ENCODE peak calls at places on chromosomes 7 and 10, in eight cellular contexts. One of them, this sample, is unnamed. For H3K36me3 and H3K4me1, the result is how much of the 10 kb centered on the place peaks cover.

GRCh38 chr7:34675749-34676374 is 17.8 kb downstream of the NPSR1 start:
- DNase-seq in breast epithelium: no peak
- DNase-seq in osteoblast: no peak
- DNase-seq in IMR-90: no peak
- DNase-seq in neuronal stem cell: peak
- DNase-seq in SJSA1: peak
- DNase-seq in endothelial cell of umbilical vein: peak
- DNase-seq in Peyer's patch: no peak
- DNase-seq in this sample: no peak

GRCh38 chr10:30058570-30059132 is 735 bp downstream of the JCAD start:
- DNase-seq in osteoblast: peak
- DNase-seq in Peyer's patch: no peak
- DNase-seq in IMR-90: no peak
- DNase-seq in breast epithelium: no peak
- DNase-seq in endothelial cell of umbilical vein: peak
- DNase-seq in SJSA1: peak
- DNase-seq in neuronal stem cell: no peak
- DNase-seq in this sample: no peak

GRCh38 chr10:13327516-13327915 is 20.6 kb downstream of the SEPHS1 start:
- DNase-seq in breast epithelium: no peak
- DNase-seq in IMR-90: no peak
- DNase-seq in osteoblast: no peak
- DNase-seq in endothelial cell of umbilical vein: peak
- DNase-seq in SJSA1: no peak
- DNase-seq in Peyer's patch: no peak
- DNase-seq in neuronal stem cell: no peak
- DNase-seq in this sample: no peak

GRCh38 chr7:5237286-5237685 is 45.5 kb upstream of the SLC29A4 start:
- DNase-seq in endothelial cell of umbilical vein: no peak
- DNase-seq in Peyer's patch: no peak
- DNase-seq in neuronal stem cell: no peak
- DNase-seq in IMR-90: peak
- DNase-seq in breast epithelium: no peak
- DNase-seq in osteoblast: peak
- DNase-seq in SJSA1: no peak
- DNase-seq in this sample: peak

GRCh38 chr10:24519950-24520349 is 203.7 kb downstream of the ARHGAP21 start:
- DNase-seq in neuronal stem cell: no peak
- DNase-seq in IMR-90: peak
- DNase-seq in osteoblast: no peak
- DNase-seq in endothelial cell of umbilical vein: no peak
- DNase-seq in breast epithelium: no peak
- DNase-seq in SJSA1: no peak
- DNase-seq in Peyer's patch: no peak
- DNase-seq in this sample: no peak

GRCh38 chr10:230758-231157 is 95.5 kb downstream of the ZMYND11 start:
- DNase-seq in breast epithelium: no peak
- DNase-seq in neuronal stem cell: no peak
- DNase-seq in Peyer's patch: no peak
- DNase-seq in endothelial cell of umbilical vein: peak
- DNase-seq in SJSA1: peak
- DNase-seq in IMR-90: no peak
- DNase-seq in osteoblast: no peak
- DNase-seq in this sample: no peak

GRCh38 chr10:83764681-83765080 is 374.6 kb upstream of the GHITM start:
- DNase-seq in osteoblast: no peak
- DNase-seq in neuronal stem cell: no peak
- DNase-seq in Peyer's patch: no peak
- DNase-seq in IMR-90: no peak
- DNase-seq in SJSA1: peak
- DNase-seq in endothelial cell of umbilical vein: no peak
- DNase-seq in breast epithelium: no peak
- DNase-seq in this sample: no peak

GRCh38 chr7:16114633-16115032 is 306.7 kb downstream of the CRPPA start:
- DNase-seq in breast epithelium: no peak
- DNase-seq in IMR-90: peak
- DNase-seq in Peyer's patch: no peak
- DNase-seq in neuronal stem cell: no peak
- DNase-seq in SJSA1: peak
- DNase-seq in endothelial cell of umbilical vein: peak
- DNase-seq in osteoblast: peak
- DNase-seq in this sample: no peak

GRCh38 chr7:19674266-19674960 is 34.4 kb downstream of the POLR1F start:
- DNase-seq in neuronal stem cell: no peak
- DNase-seq in osteoblast: no peak
- DNase-seq in breast epithelium: no peak
- DNase-seq in Peyer's patch: no peak
- DNase-seq in endothelial cell of umbilical vein: no peak
- DNase-seq in SJSA1: no peak
- DNase-seq in IMR-90: no peak
- DNase-seq in this sample: no peak

GRCh38 chr10:48599830-48600134 is 5.1 kb downstream of the ARHGAP22 start:
- DNase-seq in SJSA1: no peak
- DNase-seq in osteoblast: no peak
- DNase-seq in breast epithelium: no peak
- DNase-seq in IMR-90: no peak
- DNase-seq in Peyer's patch: no peak
- DNase-seq in endothelial cell of umbilical vein: no peak
- DNase-seq in neuronal stem cell: no peak
- DNase-seq in this sample: no peak

GRCh38 chr7:1235501-1236131 is 2.9 kb downstream of the UNCX start:
- DNase-seq in endothelial cell of umbilical vein: no peak
- DNase-seq in IMR-90: no peak
- DNase-seq in osteoblast: no peak
- DNase-seq in breast epithelium: no peak
- DNase-seq in neuronal stem cell: no peak
- DNase-seq in SJSA1: no peak
- DNase-seq in Peyer's patch: no peak
- DNase-seq in this sample: no peak

GRCh38 chr10:88915781-88916180 is 35.7 kb downstream of the STAMBPL1 start:
- DNase-seq in neuronal stem cell: no peak
- DNase-seq in osteoblast: no peak
- DNase-seq in SJSA1: no peak
- DNase-seq in Peyer's patch: no peak
- DNase-seq in endothelial cell of umbilical vein: no peak
- DNase-seq in breast epithelium: no peak
- DNase-seq in IMR-90: no peak
- DNase-seq in this sample: no peak

GRCh38 chr10:23892296-23892695 is 316.6 kb upstream of the KIAA1217 start:
- DNase-seq in Peyer's patch: no peak
- DNase-seq in osteoblast: no peak
- DNase-seq in IMR-90: no peak
- DNase-seq in neuronal stem cell: no peak
- DNase-seq in SJSA1: no peak
- DNase-seq in breast epithelium: no peak
- DNase-seq in endothelial cell of umbilical vein: no peak
- DNase-seq in this sample: no peak

GRCh38 chr7:158633055-158633956 is 45.7 kb upstream of the PTPRN2 start:
- DNase-seq in Peyer's patch: no peak
- DNase-seq in neuronal stem cell: no peak
- DNase-seq in breast epithelium: no peak
- DNase-seq in endothelial cell of umbilical vein: no peak
- DNase-seq in osteoblast: no peak
- DNase-seq in IMR-90: no peak
- DNase-seq in SJSA1: no peak
- DNase-seq in this sample: no peak

DNA sequence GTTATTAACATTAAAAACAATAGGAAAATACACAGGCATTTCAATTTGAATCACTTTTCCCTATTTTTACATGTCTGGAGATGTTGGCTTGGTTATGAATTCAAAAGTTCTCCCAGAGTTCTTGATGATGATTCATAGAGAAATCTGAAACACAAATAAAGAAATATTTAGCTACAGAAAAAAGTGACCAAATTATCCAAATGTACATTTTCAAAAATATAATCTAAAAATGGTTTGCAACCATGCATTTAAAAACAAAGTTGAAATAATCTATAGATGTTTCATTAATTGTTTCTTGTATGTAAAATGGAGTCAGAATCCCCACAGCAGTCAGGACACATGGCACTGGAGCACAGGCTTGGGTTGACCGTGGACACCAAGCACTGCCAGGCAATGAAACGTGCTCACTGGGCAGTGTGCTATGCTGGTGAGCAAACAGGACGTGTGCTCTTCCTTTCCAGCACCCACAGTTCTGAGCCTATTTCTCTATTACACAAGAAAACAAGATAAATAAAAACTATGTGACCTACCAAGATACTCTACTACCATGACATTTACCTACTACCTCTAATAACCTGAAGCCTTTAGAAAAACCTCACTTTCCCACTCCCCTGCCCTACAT is 44.1 kb upstream of the PTPRN2 start:
- DNase-seq in endothelial cell of umbilical vein: no peak
- DNase-seq in SJSA1: no peak
- DNase-seq in breast epithelium: no peak
- DNase-seq in Peyer's patch: no peak
- DNase-seq in IMR-90: no peak
- DNase-seq in osteoblast: no peak
- DNase-seq in neuronal stem cell: no peak
- DNase-seq in this sample: no peak
- H3K36me3 ChIP-seq in endothelial cell of umbilical vein: under half
- H3K36me3 ChIP-seq in SJSA1: half or more
- H3K36me3 ChIP-seq in breast epithelium: under half
- H3K36me3 ChIP-seq in Peyer's patch: under half
- H3K36me3 ChIP-seq in IMR-90: under half
- H3K36me3 ChIP-seq in osteoblast: under half
- H3K36me3 ChIP-seq in neuronal stem cell: under half
- H3K36me3 ChIP-seq in this sample: under half

GRCh38 chr10:86614853-86615252 is 39.5 kb upstream of the OPN4 start:
- DNase-seq in neuronal stem cell: no peak
- DNase-seq in breast epithelium: no peak
- DNase-seq in osteoblast: no peak
- DNase-seq in Peyer's patch: no peak
- DNase-seq in SJSA1: no peak
- DNase-seq in IMR-90: no peak
- DNase-seq in endothelial cell of umbilical vein: no peak
- DNase-seq in this sample: no peak

GRCh38 chr10:86609920-86610319 is 44.4 kb upstream of the OPN4 start:
- DNase-seq in breast epithelium: no peak
- DNase-seq in osteoblast: no peak
- DNase-seq in neuronal stem cell: no peak
- DNase-seq in endothelial cell of umbilical vein: no peak
- DNase-seq in Peyer's patch: no peak
- DNase-seq in SJSA1: no peak
- DNase-seq in IMR-90: no peak
- DNase-seq in this sample: no peak

GRCh38 chr10:86611386-86611785 is 43.0 kb upstream of the OPN4 start:
- DNase-seq in SJSA1: no peak
- DNase-seq in IMR-90: no peak
- DNase-seq in endothelial cell of umbilical vein: no peak
- DNase-seq in osteoblast: no peak
- DNase-seq in neuronal stem cell: no peak
- DNase-seq in Peyer's patch: no peak
- DNase-seq in breast epithelium: no peak
- DNase-seq in this sample: no peak

GRCh38 chr10:86613096-86613495 is 41.3 kb upstream of the OPN4 start:
- DNase-seq in IMR-90: no peak
- DNase-seq in osteoblast: no peak
- DNase-seq in endothelial cell of umbilical vein: no peak
- DNase-seq in neuronal stem cell: no peak
- DNase-seq in breast epithelium: no peak
- DNase-seq in SJSA1: no peak
- DNase-seq in Peyer's patch: no peak
- DNase-seq in this sample: no peak

GRCh38 chr10:86613905-86614304 is 40.4 kb upstream of the OPN4 start:
- DNase-seq in osteoblast: no peak
- DNase-seq in endothelial cell of umbilical vein: no peak
- DNase-seq in IMR-90: peak
- DNase-seq in SJSA1: no peak
- DNase-seq in Peyer's patch: no peak
- DNase-seq in breast epithelium: no peak
- DNase-seq in neuronal stem cell: no peak
- DNase-seq in this sample: no peak
- H3K4me1 ChIP-seq in osteoblast: under half
- H3K4me1 ChIP-seq in endothelial cell of umbilical vein: under half
- H3K4me1 ChIP-seq in IMR-90: under half
- H3K4me1 ChIP-seq in SJSA1: under half
- H3K4me1 ChIP-seq in Peyer's patch: under half
- H3K4me1 ChIP-seq in breast epithelium: under half
- H3K4me1 ChIP-seq in neuronal stem cell: under half
- H3K4me1 ChIP-seq in this sample: under half

GRCh38 chr10:126425473-126426065 is 37.3 kb upstream of the ADAM12 start:
- DNase-seq in endothelial cell of umbilical vein: no peak
- DNase-seq in Peyer's patch: no peak
- DNase-seq in SJSA1: no peak
- DNase-seq in neuronal stem cell: no peak
- DNase-seq in IMR-90: no peak
- DNase-seq in breast epithelium: no peak
- DNase-seq in osteoblast: no peak
- DNase-seq in this sample: no peak
- H3K36me3 ChIP-seq in endothelial cell of umbilical vein: under half
- H3K36me3 ChIP-seq in Peyer's patch: under half
- H3K36me3 ChIP-seq in SJSA1: under half
- H3K36me3 ChIP-seq in neuronal stem cell: under half
- H3K36me3 ChIP-seq in IMR-90: under half
- H3K36me3 ChIP-seq in breast epithelium: under half
- H3K36me3 ChIP-seq in osteoblast: under half
- H3K36me3 ChIP-seq in this sample: under half

DNA sequence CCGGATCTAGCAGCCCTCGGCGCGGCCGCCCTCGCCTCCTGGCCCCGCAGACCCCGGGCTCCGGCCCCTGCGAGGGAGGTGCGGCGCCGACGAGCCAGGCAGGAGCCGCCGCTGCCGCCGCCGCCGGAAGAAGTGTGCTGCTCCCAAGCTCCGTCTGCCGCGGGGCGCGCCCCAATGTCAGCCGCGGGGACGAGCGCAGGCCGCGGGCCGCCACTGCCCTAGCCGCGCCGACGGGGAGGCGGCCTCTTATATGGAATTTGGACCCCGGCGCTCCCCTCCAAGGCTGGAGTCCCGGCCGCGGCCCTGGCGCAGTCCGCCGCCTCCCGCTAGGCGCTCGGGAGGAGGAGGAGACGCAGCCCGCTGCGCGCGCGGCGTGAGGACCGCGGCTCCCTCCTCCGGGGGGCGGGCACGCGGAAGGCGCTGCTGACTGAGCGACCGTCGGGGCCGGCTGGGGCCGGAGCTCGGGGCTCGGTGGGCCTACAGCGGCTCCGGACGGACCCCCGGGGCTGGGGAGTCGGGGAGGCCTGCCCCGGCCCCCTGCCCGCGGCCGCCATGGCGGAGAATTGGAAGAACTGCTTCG is at the start of gene TRIM8:
- DNase-seq in IMR-90: no peak
- DNase-seq in neuronal stem cell: no peak
- DNase-seq in osteoblast: peak
- DNase-seq in endothelial cell of umbilical vein: peak
- DNase-seq in Peyer's patch: peak
- DNase-seq in SJSA1: peak
- DNase-seq in breast epithelium: no peak
- DNase-seq in this sample: peak
- H3K4me1 ChIP-seq in IMR-90: under half
- H3K4me1 ChIP-seq in neuronal stem cell: under half
- H3K4me1 ChIP-seq in osteoblast: under half
- H3K4me1 ChIP-seq in endothelial cell of umbilical vein: under half
- H3K4me1 ChIP-seq in Peyer's patch: under half
- H3K4me1 ChIP-seq in SJSA1: under half
- H3K4me1 ChIP-seq in breast epithelium: under half
- H3K4me1 ChIP-seq in this sample: under half

GRCh38 chr10:73823391-73823790 is 12.0 kb upstream of the NDST2 start:
- DNase-seq in neuronal stem cell: no peak
- DNase-seq in SJSA1: no peak
- DNase-seq in osteoblast: peak
- DNase-seq in IMR-90: no peak
- DNase-seq in endothelial cell of umbilical vein: no peak
- DNase-seq in breast epithelium: no peak
- DNase-seq in Peyer's patch: no peak
- DNase-seq in this sample: no peak
- H3K36me3 ChIP-seq in neuronal stem cell: under half
- H3K36me3 ChIP-seq in SJSA1: under half
- H3K36me3 ChIP-seq in osteoblast: under half
- H3K36me3 ChIP-seq in IMR-90: under half
- H3K36me3 ChIP-seq in endothelial cell of umbilical vein: under half
- H3K36me3 ChIP-seq in breast epithelium: under half
- H3K36me3 ChIP-seq in Peyer's patch: under half
- H3K36me3 ChIP-seq in this sample: under half